ENCODE peak calls at places on chromosomes 4 and X, in ten cellular contexts. One of them, this sample, is unnamed.

GRCh38 chr4:136484996-136485395 is 1047.3 kb downstream of the PCDH18 start:
- DNase-seq in NCI-H1105: no peak
- DNase-seq in hippocampal formation: no peak
- DNase-seq in colonic mucosa: no peak
- DNase-seq in GM12864: no peak
- DNase-seq in neural crest cell: no peak
- DNase-seq in HL-60: no peak
- DNase-seq in stimulated activated CD8-positive, alpha-beta memory T cell treated with anti-CD3 and anti-CD28 coated beads, Interleukin-7, amount 100 ng/mL, for 4 hours: no peak
- DNase-seq in GM06990: no peak
- DNase-seq in iPS-NIHi11: no peak
- DNase-seq in this sample: no peak

GRCh38 chr4:90670183-90670582 is 543.0 kb downstream of the CCSER1 start:
- DNase-seq in NCI-H1105: no peak
- DNase-seq in hippocampal formation: no peak
- DNase-seq in colonic mucosa: no peak
- DNase-seq in GM12864: no peak
- DNase-seq in neural crest cell: no peak
- DNase-seq in HL-60: no peak
- DNase-seq in stimulated activated CD8-positive, alpha-beta memory T cell treated with anti-CD3 and anti-CD28 coated beads, Interleukin-7, amount 100 ng/mL, for 4 hours: no peak
- DNase-seq in GM06990: no peak
- DNase-seq in iPS-NIHi11: no peak
- DNase-seq in this sample: no peak

GRCh38 chr4:168636506-168637176 is 139.8 kb downstream of the PALLD start:
- DNase-seq in NCI-H1105: no peak
- DNase-seq in hippocampal formation: no peak
- DNase-seq in colonic mucosa: no peak
- DNase-seq in GM12864: no peak
- DNase-seq in neural crest cell: no peak
- DNase-seq in HL-60: no peak
- DNase-seq in stimulated activated CD8-positive, alpha-beta memory T cell treated with anti-CD3 and anti-CD28 coated beads, Interleukin-7, amount 100 ng/mL, for 4 hours: no peak
- DNase-seq in GM06990: no peak
- DNase-seq in iPS-NIHi11: no peak
- DNase-seq in this sample: no peak

GRCh38 chrX:17597836-17598434 is 139.4 kb upstream of the SCML1 start:
- DNase-seq in NCI-H1105: peak
- DNase-seq in hippocampal formation: peak
- DNase-seq in colonic mucosa: peak
- DNase-seq in GM12864: no peak
- DNase-seq in neural crest cell: no peak
- DNase-seq in HL-60: no peak
- DNase-seq in stimulated activated CD8-positive, alpha-beta memory T cell treated with anti-CD3 and anti-CD28 coated beads, Interleukin-7, amount 100 ng/mL, for 4 hours: no peak
- DNase-seq in GM06990: no peak
- DNase-seq in iPS-NIHi11: no peak
- DNase-seq in this sample: no peak

GRCh38 chr4:1578968-1579833 is 104.9 kb downstream of the FAM53A start:
- DNase-seq in NCI-H1105: no peak
- DNase-seq in hippocampal formation: no peak
- DNase-seq in colonic mucosa: peak
- DNase-seq in GM12864: no peak
- DNase-seq in neural crest cell: peak
- DNase-seq in HL-60: peak
- DNase-seq in stimulated activated CD8-positive, alpha-beta memory T cell treated with anti-CD3 and anti-CD28 coated beads, Interleukin-7, amount 100 ng/mL, for 4 hours: peak
- DNase-seq in GM06990: peak
- DNase-seq in iPS-NIHi11: peak
- DNase-seq in this sample: no peak

GRCh38 chr4:76499461-76499860 is 64.4 kb downstream of the SHROOM3 start:
- DNase-seq in NCI-H1105: no peak
- DNase-seq in hippocampal formation: no peak
- DNase-seq in colonic mucosa: no peak
- DNase-seq in GM12864: no peak
- DNase-seq in neural crest cell: no peak
- DNase-seq in HL-60: no peak
- DNase-seq in stimulated activated CD8-positive, alpha-beta memory T cell treated with anti-CD3 and anti-CD28 coated beads, Interleukin-7, amount 100 ng/mL, for 4 hours: no peak
- DNase-seq in GM06990: peak
- DNase-seq in iPS-NIHi11: no peak
- DNase-seq in this sample: no peak

GRCh38 chr4:3336389-3337356 is 43.9 kb downstream of the RGS12 start:
- DNase-seq in NCI-H1105: no peak
- DNase-seq in hippocampal formation: no peak
- DNase-seq in colonic mucosa: no peak
- DNase-seq in GM12864: no peak
- DNase-seq in neural crest cell: no peak
- DNase-seq in HL-60: no peak
- DNase-seq in stimulated activated CD8-positive, alpha-beta memory T cell treated with anti-CD3 and anti-CD28 coated beads, Interleukin-7, amount 100 ng/mL, for 4 hours: no peak
- DNase-seq in GM06990: no peak
- DNase-seq in iPS-NIHi11: no peak
- DNase-seq in this sample: no peak

GRCh38 chrX:153307546-153308175 is 13.9 kb downstream of the PNMA6F start:
- DNase-seq in NCI-H1105: no peak
- DNase-seq in hippocampal formation: no peak
- DNase-seq in colonic mucosa: no peak
- DNase-seq in GM12864: no peak
- DNase-seq in neural crest cell: no peak
- DNase-seq in HL-60: peak
- DNase-seq in stimulated activated CD8-positive, alpha-beta memory T cell treated with anti-CD3 and anti-CD28 coated beads, Interleukin-7, amount 100 ng/mL, for 4 hours: no peak
- DNase-seq in GM06990: no peak
- DNase-seq in iPS-NIHi11: no peak
- DNase-seq in this sample: no peak

GRCh38 chrX:78092296-78092695 is 11.8 kb upstream of the PGK1 start:
- DNase-seq in NCI-H1105: no peak
- DNase-seq in hippocampal formation: no peak
- DNase-seq in colonic mucosa: no peak
- DNase-seq in GM12864: no peak
- DNase-seq in neural crest cell: no peak
- DNase-seq in HL-60: no peak
- DNase-seq in stimulated activated CD8-positive, alpha-beta memory T cell treated with anti-CD3 and anti-CD28 coated beads, Interleukin-7, amount 100 ng/mL, for 4 hours: no peak
- DNase-seq in GM06990: peak
- DNase-seq in iPS-NIHi11: peak
- DNase-seq in this sample: no peak

GRCh38 chr4:66430856-66431255 is 760.6 kb upstream of the EPHA5 start:
- DNase-seq in NCI-H1105: no peak
- DNase-seq in hippocampal formation: no peak
- DNase-seq in colonic mucosa: no peak
- DNase-seq in GM12864: no peak
- DNase-seq in neural crest cell: no peak
- DNase-seq in HL-60: no peak
- DNase-seq in stimulated activated CD8-positive, alpha-beta memory T cell treated with anti-CD3 and anti-CD28 coated beads, Interleukin-7, amount 100 ng/mL, for 4 hours: no peak
- DNase-seq in GM06990: no peak
- DNase-seq in iPS-NIHi11: no peak
- DNase-seq in this sample: no peak

GRCh38 chr4:117400039-117400835 is 314.9 kb upstream of the TRAM1L1 start:
- DNase-seq in NCI-H1105: no peak
- DNase-seq in hippocampal formation: no peak
- DNase-seq in colonic mucosa: no peak
- DNase-seq in GM12864: no peak
- DNase-seq in neural crest cell: no peak
- DNase-seq in HL-60: no peak
- DNase-seq in stimulated activated CD8-positive, alpha-beta memory T cell treated with anti-CD3 and anti-CD28 coated beads, Interleukin-7, amount 100 ng/mL, for 4 hours: no peak
- DNase-seq in GM06990: no peak
- DNase-seq in iPS-NIHi11: no peak
- DNase-seq in this sample: no peak

GRCh38 chrX:37776283-37776986 is 3.4 kb upstream of the CYBB start:
- DNase-seq in NCI-H1105: no peak
- DNase-seq in hippocampal formation: no peak
- DNase-seq in colonic mucosa: no peak
- DNase-seq in GM12864: no peak
- DNase-seq in neural crest cell: no peak
- DNase-seq in HL-60: peak
- DNase-seq in stimulated activated CD8-positive, alpha-beta memory T cell treated with anti-CD3 and anti-CD28 coated beads, Interleukin-7, amount 100 ng/mL, for 4 hours: no peak
- DNase-seq in GM06990: peak
- DNase-seq in iPS-NIHi11: no peak
- DNase-seq in this sample: no peak

GRCh38 chr4:76772498-76773106 is 125.3 kb downstream of the SOWAHB start:
- DNase-seq in NCI-H1105: no peak
- DNase-seq in hippocampal formation: no peak
- DNase-seq in colonic mucosa: no peak
- DNase-seq in GM12864: peak
- DNase-seq in neural crest cell: no peak
- DNase-seq in HL-60: no peak
- DNase-seq in stimulated activated CD8-positive, alpha-beta memory T cell treated with anti-CD3 and anti-CD28 coated beads, Interleukin-7, amount 100 ng/mL, for 4 hours: no peak
- DNase-seq in GM06990: no peak
- DNase-seq in iPS-NIHi11: no peak
- DNase-seq in this sample: no peak

GRCh38 chrX:74519870-74520269 is 94.6 kb downstream of the RLIM start:
- DNase-seq in NCI-H1105: no peak
- DNase-seq in hippocampal formation: no peak
- DNase-seq in colonic mucosa: no peak
- DNase-seq in GM12864: no peak
- DNase-seq in neural crest cell: no peak
- DNase-seq in HL-60: no peak
- DNase-seq in stimulated activated CD8-positive, alpha-beta memory T cell treated with anti-CD3 and anti-CD28 coated beads, Interleukin-7, amount 100 ng/mL, for 4 hours: no peak
- DNase-seq in GM06990: no peak
- DNase-seq in iPS-NIHi11: no peak
- DNase-seq in this sample: no peak

GRCh38 chr4:73868206-73869129 is 725 bp upstream of the CXCL1 start:
- DNase-seq in NCI-H1105: no peak
- DNase-seq in hippocampal formation: no peak
- DNase-seq in colonic mucosa: peak
- DNase-seq in GM12864: no peak
- DNase-seq in neural crest cell: no peak
- DNase-seq in HL-60: no peak
- DNase-seq in stimulated activated CD8-positive, alpha-beta memory T cell treated with anti-CD3 and anti-CD28 coated beads, Interleukin-7, amount 100 ng/mL, for 4 hours: no peak
- DNase-seq in GM06990: no peak
- DNase-seq in iPS-NIHi11: peak
- DNase-seq in this sample: no peak